ENCODE peak calls at places on chromosome 10, in six cellular contexts. One of them, this sample, is unnamed.

GRCh38 chr10:89942217-89942616 is 240.8 kb downstream of the KIF20B start:
- DNase-seq in H1: no peak
- DNase-seq in GM12878: no peak
- DNase-seq in HepG2: no peak
- DNase-seq in HCT116: no peak
- DNase-seq in SK-N-SH: no peak
- DNase-seq in this sample: no peak

GRCh38 chr10:93333278-93333978 is 148.7 kb downstream of the MYOF start:
- DNase-seq in HepG2: no peak
- DNase-seq in SK-N-SH: no peak
- DNase-seq in H1: peak; percentile 51
- DNase-seq in HCT116: no peak
- DNase-seq in GM12878: no peak
- DNase-seq in this sample: no peak

GRCh38 chr10:13993169-13993568 is 337.6 kb downstream of the FRMD4A start:
- DNase-seq in SK-N-SH: no peak
- DNase-seq in GM12878: no peak
- DNase-seq in HepG2: peak; percentile 13
- DNase-seq in H1: no peak
- DNase-seq in HCT116: no peak
- DNase-seq in this sample: no peak

GRCh38 chr10:97648557-97649404 is 8.3 kb downstream of the PI4K2A start:
- DNase-seq in GM12878: peak; percentile 47
- DNase-seq in H1: no peak
- DNase-seq in HepG2: peak; percentile 68
- DNase-seq in SK-N-SH: no peak
- DNase-seq in HCT116: peak; percentile 69
- DNase-seq in this sample: no peak

GRCh38 chr10:113767222-113767621 is 15.7 kb downstream of the PLEKHS1 start:
- DNase-seq in HCT116: no peak
- DNase-seq in SK-N-SH: no peak
- DNase-seq in H1: no peak
- DNase-seq in HepG2: no peak
- DNase-seq in GM12878: no peak
- DNase-seq in this sample: no peak

GRCh38 chr10:103181244-103181643 is 11.8 kb downstream of the NT5C2 start:
- DNase-seq in H1: no peak
- DNase-seq in SK-N-SH: no peak
- DNase-seq in GM12878: peak; percentile 45
- DNase-seq in HepG2: no peak
- DNase-seq in HCT116: no peak
- DNase-seq in this sample: no peak

GRCh38 chr10:124092270-124093075 is 925 bp downstream of the CHST15 start:
- DNase-seq in HepG2: no peak
- DNase-seq in HCT116: no peak
- DNase-seq in SK-N-SH: peak; percentile 80
- DNase-seq in H1: no peak
- DNase-seq in GM12878: no peak
- DNase-seq in this sample: peak; percentile 48

GRCh38 chr10:34758447-34758996 is 56.6 kb downstream of the PARD3 start:
- DNase-seq in GM12878: peak; percentile 34
- DNase-seq in SK-N-SH: no peak
- DNase-seq in HepG2: peak; percentile 22
- DNase-seq in H1: no peak
- DNase-seq in HCT116: peak; percentile 95
- DNase-seq in this sample: no peak

GRCh38 chr10:28796606-28797512 is 119.5 kb downstream of the BAMBI start:
- DNase-seq in HepG2: no peak
- DNase-seq in H1: no peak
- DNase-seq in SK-N-SH: no peak
- DNase-seq in GM12878: no peak
- DNase-seq in HCT116: no peak
- DNase-seq in this sample: no peak

GRCh38 chr10:71766717-71767419 is 6.5 kb downstream of the VSIR start:
- DNase-seq in H1: no peak
- DNase-seq in HCT116: peak; percentile 74
- DNase-seq in SK-N-SH: no peak
- DNase-seq in HepG2: peak; percentile 92
- DNase-seq in GM12878: no peak
- DNase-seq in this sample: peak; percentile 33

GRCh38 chr10:80457554-80458262 is 3.6 kb downstream of the TSPAN14 start:
- DNase-seq in H1: no peak
- DNase-seq in HCT116: no peak
- DNase-seq in SK-N-SH: no peak
- DNase-seq in HepG2: peak; percentile 33
- DNase-seq in GM12878: no peak
- DNase-seq in this sample: no peak

GRCh38 chr10:78656815-78657621 is 411.7 kb upstream of the ZMIZ1 start:
- DNase-seq in HepG2: peak; percentile 90
- DNase-seq in H1: no peak
- DNase-seq in HCT116: no peak
- DNase-seq in GM12878: no peak
- DNase-seq in SK-N-SH: peak; percentile 78
- DNase-seq in this sample: no peak

GRCh38 chr10:127125331-127125730 is 71.1 kb downstream of the INSYN2A start:
- DNase-seq in HepG2: no peak
- DNase-seq in H1: no peak
- DNase-seq in GM12878: no peak
- DNase-seq in SK-N-SH: no peak
- DNase-seq in HCT116: no peak
- DNase-seq in this sample: no peak

GRCh38 chr10:101986277-101986971 is 69.5 kb downstream of the ARMH3 start:
- DNase-seq in SK-N-SH: peak; percentile 24
- DNase-seq in H1: no peak
- DNase-seq in GM12878: no peak
- DNase-seq in HepG2: no peak
- DNase-seq in HCT116: no peak
- DNase-seq in this sample: no peak

GRCh38 chr10:121244791-121245190 is 353.5 kb downstream of the FGFR2 start:
- DNase-seq in H1: no peak
- DNase-seq in GM12878: no peak
- DNase-seq in SK-N-SH: no peak
- DNase-seq in HCT116: no peak
- DNase-seq in HepG2: no peak
- DNase-seq in this sample: no peak

GRCh38 chr10:59177031-59177861 is 803 bp downstream of the PHYHIPL start:
- DNase-seq in GM12878: no peak
- DNase-seq in HepG2: peak; percentile 80
- DNase-seq in H1: no peak
- DNase-seq in SK-N-SH: peak; percentile 69
- DNase-seq in HCT116: no peak
- DNase-seq in this sample: peak; percentile 62

GRCh38 chr10:28130267-28130666 is 131.4 kb upstream of the ODAD2 start:
- DNase-seq in H1: no peak
- DNase-seq in HCT116: no peak
- DNase-seq in GM12878: no peak
- DNase-seq in SK-N-SH: no peak
- DNase-seq in HepG2: no peak
- DNase-seq in this sample: no peak

GRCh38 chr10:77890097-77890496 is 36.5 kb downstream of the DLG5 start:
- DNase-seq in GM12878: no peak
- DNase-seq in HepG2: no peak
- DNase-seq in HCT116: peak; percentile 43
- DNase-seq in SK-N-SH: no peak
- DNase-seq in H1: peak; percentile 65
- DNase-seq in this sample: no peak

GRCh38 chr10:131271195-131271880 is 40.2 kb downstream of the TCERG1L start:
- DNase-seq in HCT116: no peak
- DNase-seq in H1: no peak
- DNase-seq in GM12878: no peak
- DNase-seq in HepG2: no peak
- DNase-seq in SK-N-SH: peak; percentile 10
- DNase-seq in this sample: no peak

GRCh38 chr10:68876246-68876918 is 24.7 kb upstream of the DDX50 start:
- DNase-seq in HepG2: peak; percentile 96
- DNase-seq in GM12878: no peak
- DNase-seq in HCT116: no peak
- DNase-seq in H1: no peak
- DNase-seq in SK-N-SH: no peak
- DNase-seq in this sample: no peak

GRCh38 chr10:31924833-31925232 is 3.8 kb downstream of the ARHGAP12 start:
- DNase-seq in HCT116: no peak
- DNase-seq in HepG2: no peak
- DNase-seq in GM12878: no peak
- DNase-seq in SK-N-SH: no peak
- DNase-seq in H1: no peak
- DNase-seq in this sample: no peak

GRCh38 chr10:72276013-72276387 is 2.3 kb downstream of the DDIT4 start:
- DNase-seq in H1: no peak
- DNase-seq in SK-N-SH: no peak
- DNase-seq in HepG2: no peak
- DNase-seq in GM12878: no peak
- DNase-seq in HCT116: peak; percentile 79
- DNase-seq in this sample: peak; percentile 45

GRCh38 chr10:62623223-62623622 is 181.3 kb upstream of the ADO start:
- DNase-seq in HepG2: no peak
- DNase-seq in H1: no peak
- DNase-seq in SK-N-SH: no peak
- DNase-seq in HCT116: no peak
- DNase-seq in GM12878: no peak
- DNase-seq in this sample: no peak

GRCh38 chr10:78684954-78685353 is 383.8 kb upstream of the ZMIZ1 start:
- DNase-seq in HCT116: no peak
- DNase-seq in GM12878: no peak
- DNase-seq in SK-N-SH: peak; percentile 54
- DNase-seq in HepG2: no peak
- DNase-seq in H1: no peak
- DNase-seq in this sample: no peak

DNA sequence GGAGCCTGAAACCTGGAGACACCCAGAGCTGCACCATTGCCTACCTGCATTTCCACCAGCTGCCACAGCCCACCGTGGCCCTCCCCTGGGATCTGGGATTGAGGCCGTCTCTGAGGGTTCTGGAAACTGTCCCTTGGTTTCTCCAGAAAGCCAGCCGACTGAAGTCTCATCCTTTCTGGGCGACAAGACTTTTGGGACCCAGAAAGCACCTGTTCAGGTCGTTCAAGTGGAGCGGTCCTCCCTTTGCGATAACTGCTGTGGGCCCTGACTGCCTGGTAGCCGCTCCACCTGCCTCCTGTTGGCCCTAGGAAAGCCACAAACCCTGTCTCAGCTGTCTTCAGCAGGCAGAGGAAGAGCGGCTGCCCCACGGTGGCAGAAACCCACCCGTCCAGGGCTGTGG is 346.0 kb upstream of the MKI67 start:
- DNase-seq in H1: no peak
- DNase-seq in HCT116: no peak
- DNase-seq in HepG2: no peak
- DNase-seq in GM12878: no peak
- DNase-seq in SK-N-SH: no peak
- DNase-seq in this sample: no peak
- TF ChIP-seq JUND in H1: no peak
- TF ChIP-seq JUND in HCT116: no peak
- TF ChIP-seq JUND in HepG2: no peak
- TF ChIP-seq JUND in GM12878: no peak
- TF ChIP-seq JUND in SK-N-SH: no peak
- TF ChIP-seq JUND in this sample: no peak

GRCh38 chr10:129621694-129622093 is 154.7 kb downstream of the MGMT start:
- DNase-seq in SK-N-SH: no peak
- DNase-seq in HCT116: no peak
- DNase-seq in H1: no peak
- DNase-seq in HepG2: no peak
- DNase-seq in GM12878: no peak
- DNase-seq in this sample: no peak
- TF ChIP-seq JUND in SK-N-SH: no peak
- TF ChIP-seq JUND in HCT116: no peak
- TF ChIP-seq JUND in H1: no peak
- TF ChIP-seq JUND in HepG2: no peak
- TF ChIP-seq JUND in GM12878: no peak
- TF ChIP-seq JUND in this sample: no peak

DNA sequence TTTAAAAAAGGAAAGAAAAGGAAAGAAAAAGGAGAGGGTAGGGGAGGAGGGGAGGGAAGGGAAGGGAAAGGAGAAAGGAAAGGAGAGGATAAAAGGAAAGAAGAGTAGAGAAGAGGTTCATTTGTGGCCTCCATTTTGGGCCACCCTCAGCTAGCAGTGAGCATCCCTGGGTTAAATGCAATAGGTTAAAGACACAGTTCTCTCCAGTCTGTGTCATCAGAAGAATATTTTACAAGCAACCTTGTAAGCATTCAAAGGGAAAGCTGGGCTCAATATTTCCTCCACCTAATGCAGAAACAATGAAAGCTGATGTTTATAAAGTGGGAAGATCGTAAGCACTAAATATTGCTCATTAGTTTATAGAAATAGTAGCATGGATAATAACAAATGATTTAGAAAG is 219.1 kb upstream of the PITRM1 start:
- DNase-seq in SK-N-SH: no peak
- DNase-seq in GM12878: no peak
- DNase-seq in HepG2: no peak
- DNase-seq in H1: no peak
- DNase-seq in HCT116: no peak
- DNase-seq in this sample: no peak
- TF ChIP-seq JUND in SK-N-SH: no peak
- TF ChIP-seq JUND in GM12878: no peak
- TF ChIP-seq JUND in HepG2: no peak
- TF ChIP-seq JUND in H1: no peak
- TF ChIP-seq JUND in HCT116: no peak
- TF ChIP-seq JUND in this sample: no peak

GRCh38 chr10:24882047-24882698 is 70.2 kb downstream of the PRTFDC1 start:
- DNase-seq in GM12878: peak; percentile 53
- DNase-seq in HCT116: no peak
- DNase-seq in H1: no peak
- DNase-seq in HepG2: no peak
- DNase-seq in SK-N-SH: no peak
- DNase-seq in this sample: no peak
- TF ChIP-seq JUND in GM12878: no peak
- TF ChIP-seq JUND in HCT116: no peak
- TF ChIP-seq JUND in H1: no peak
- TF ChIP-seq JUND in HepG2: no peak
- TF ChIP-seq JUND in SK-N-SH: no peak
- TF ChIP-seq JUND in this sample: no peak

GRCh38 chr10:100978121-100978895 is 9.0 kb downstream of the MRPL43 start:
- DNase-seq in GM12878: no peak
- DNase-seq in SK-N-SH: no peak
- DNase-seq in HepG2: no peak
- DNase-seq in HCT116: no peak
- DNase-seq in H1: no peak
- DNase-seq in this sample: no peak
- TF ChIP-seq JUND in GM12878: no peak
- TF ChIP-seq JUND in SK-N-SH: no peak
- TF ChIP-seq JUND in HepG2: no peak
- TF ChIP-seq JUND in HCT116: no peak
- TF ChIP-seq JUND in H1: no peak
- TF ChIP-seq JUND in this sample: no peak

This sample was measured in T47D.